ENCODE peak calls at places on chromosomes 2 and 18, in eight cellular contexts. M, A, X, V, C, J, D and N are unnamed samples.

GRCh38 chr2:131724019-131724418 is 196.3 kb downstream of the CCDC74A start:
- DNase-seq in M (no peak), X (no peak), A (no peak), C (no peak), V (no peak), D (no peak), J (no peak), N (no peak)

GRCh38 chr2:152189622-152190495 is 14.3 kb upstream of the STAM2 start:
- DNase-seq in C (peak), J (peak), M (peak), D (peak), V (peak), A (no peak), X (peak), N (peak)

GRCh38 chr2:178306351-178307073 is 112.2 kb downstream of the OSBPL6 start:
- DNase-seq in C (peak), X (peak), V (peak), M (peak), D (peak), A (no peak), J (no peak), N (peak)

GRCh38 chr2:68741805-68742306 is 7.2 kb downstream of the ARHGAP25 start:
- DNase-seq in A (no peak), J (no peak), M (no peak), V (no peak), C (no peak), D (peak), X (no peak), N (no peak)

GRCh38 chr2:95079455-95079776 is 42.2 kb downstream of the MRPS5 start:
- DNase-seq in M (no peak), A (no peak), X (no peak), C (no peak), V (no peak), J (no peak), D (no peak), N (no peak)

GRCh38 chr18:10113156-10114022 is 199.6 kb downstream of the VAPA start:
- DNase-seq in M (no peak), A (no peak), D (no peak), X (no peak), C (no peak), J (no peak), V (no peak), N (no peak)

GRCh38 chr2:113978524-113979171 is 88.8 kb downstream of the ACTR3 start:
- DNase-seq in X (no peak), J (no peak), M (no peak), D (no peak), C (no peak), A (no peak), V (peak), N (no peak)

GRCh38 chr18:7945882-7946281 is 378.8 kb downstream of the PTPRM start:
- DNase-seq in X (peak), V (no peak), C (no peak), M (no peak), J (peak), A (no peak), D (peak), N (peak)

GRCh38 chr2:195479407-195479806 is 177.6 kb upstream of the SLC39A10 start:
- DNase-seq in A (no peak), J (no peak), V (no peak), X (no peak), C (no peak), D (no peak), M (no peak), N (no peak)

GRCh38 chr2:123738643-123739042 is 286.4 kb upstream of the CNTNAP5 start:
- DNase-seq in V (no peak), A (no peak), M (no peak), X (no peak), C (no peak), J (no peak), D (peak), N (no peak)
- TF ChIP-seq CTCF in V (no peak), A (no peak), M (no peak), X (no peak), C (no peak), J (no peak), D (no peak), N (no peak)

GRCh38 chr2:96142217-96143113 is 2.8 kb downstream of the DUSP2 start:
- DNase-seq in X (no peak), V (no peak), A (no peak), M (peak), J (no peak), D (no peak), C (no peak), N (no peak)
- TF ChIP-seq CTCF in X (no peak), V (no peak), A (no peak), M (peak), J (no peak), D (no peak), C (no peak), N (no peak)

DNA sequence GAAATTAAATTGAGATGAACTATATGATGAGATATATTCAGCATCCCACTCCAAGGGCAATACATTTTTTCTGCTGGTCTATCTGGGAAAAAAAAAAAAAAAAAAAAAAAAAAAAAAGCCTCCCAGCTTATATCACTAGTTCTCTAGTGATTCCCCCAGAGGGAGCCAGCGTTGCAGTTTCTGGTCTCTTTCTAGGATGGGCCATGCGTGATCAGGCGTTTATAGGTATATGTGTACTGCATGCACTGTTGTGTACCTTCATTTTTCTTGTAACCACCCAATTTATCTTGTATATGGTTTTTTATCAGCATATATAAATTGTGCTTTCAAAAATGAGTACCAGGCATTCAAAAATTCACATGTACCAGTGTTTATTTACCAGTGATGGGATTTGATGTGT is 35.1 kb downstream of the DCDC2C start:
- DNase-seq in V (no peak), X (peak), C (peak), D (peak), A (no peak), M (peak), J (no peak), N (peak)
- TF ChIP-seq CTCF in V (no peak), X (peak), C (peak), D (peak), A (no peak), M (peak), J (peak), N (no peak)

GRCh38 chr2:102251849-102252203 is 59.5 kb upstream of the IL1RL1 start:
- DNase-seq in V (no peak), D (no peak), A (no peak), J (no peak), X (no peak), M (no peak), C (no peak), N (no peak)

GRCh38 chr2:102253140-102253752 is 58.1 kb upstream of the IL1RL1 start:
- DNase-seq in A (no peak), D (no peak), V (no peak), J (no peak), M (no peak), X (no peak), C (no peak), N (no peak)

GRCh38 chr2:102256281-102256680 is 55.1 kb upstream of the IL1RL1 start:
- DNase-seq in X (no peak), D (peak), V (no peak), A (no peak), C (no peak), J (peak), M (no peak), N (no peak)

GRCh38 chr2:102251042-102251848 is 60.1 kb upstream of the IL1RL1 start:
- DNase-seq in M (peak), X (peak), C (no peak), J (peak), A (no peak), V (peak), D (no peak), N (peak)

DNA sequence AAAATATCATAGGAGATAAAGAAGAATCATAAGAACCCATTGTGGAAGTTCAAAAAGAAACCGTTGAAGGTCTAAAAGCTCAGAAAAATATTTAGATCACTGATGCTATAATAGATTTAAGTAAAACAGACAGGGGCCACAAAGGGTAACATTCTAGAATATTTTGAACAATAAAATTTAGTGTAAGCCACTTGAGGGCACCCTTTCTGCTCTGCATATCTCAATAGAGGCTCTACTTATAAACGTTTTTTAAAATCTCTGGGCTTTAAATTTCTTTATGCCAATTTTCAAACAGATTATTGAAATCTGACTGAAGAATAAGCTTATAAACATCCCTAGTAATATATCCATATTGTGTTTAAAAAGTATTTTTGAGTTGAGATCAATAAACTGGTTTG is 57.6 kb upstream of the IL1RL1 start:
- DNase-seq in J (no peak), M (no peak), X (no peak), A (no peak), C (no peak), D (peak), V (no peak), N (no peak)
- TF ChIP-seq CTCF in J (peak), M (no peak), X (peak), A (no peak), C (no peak), D (peak), V (no peak), N (no peak)

DNA sequence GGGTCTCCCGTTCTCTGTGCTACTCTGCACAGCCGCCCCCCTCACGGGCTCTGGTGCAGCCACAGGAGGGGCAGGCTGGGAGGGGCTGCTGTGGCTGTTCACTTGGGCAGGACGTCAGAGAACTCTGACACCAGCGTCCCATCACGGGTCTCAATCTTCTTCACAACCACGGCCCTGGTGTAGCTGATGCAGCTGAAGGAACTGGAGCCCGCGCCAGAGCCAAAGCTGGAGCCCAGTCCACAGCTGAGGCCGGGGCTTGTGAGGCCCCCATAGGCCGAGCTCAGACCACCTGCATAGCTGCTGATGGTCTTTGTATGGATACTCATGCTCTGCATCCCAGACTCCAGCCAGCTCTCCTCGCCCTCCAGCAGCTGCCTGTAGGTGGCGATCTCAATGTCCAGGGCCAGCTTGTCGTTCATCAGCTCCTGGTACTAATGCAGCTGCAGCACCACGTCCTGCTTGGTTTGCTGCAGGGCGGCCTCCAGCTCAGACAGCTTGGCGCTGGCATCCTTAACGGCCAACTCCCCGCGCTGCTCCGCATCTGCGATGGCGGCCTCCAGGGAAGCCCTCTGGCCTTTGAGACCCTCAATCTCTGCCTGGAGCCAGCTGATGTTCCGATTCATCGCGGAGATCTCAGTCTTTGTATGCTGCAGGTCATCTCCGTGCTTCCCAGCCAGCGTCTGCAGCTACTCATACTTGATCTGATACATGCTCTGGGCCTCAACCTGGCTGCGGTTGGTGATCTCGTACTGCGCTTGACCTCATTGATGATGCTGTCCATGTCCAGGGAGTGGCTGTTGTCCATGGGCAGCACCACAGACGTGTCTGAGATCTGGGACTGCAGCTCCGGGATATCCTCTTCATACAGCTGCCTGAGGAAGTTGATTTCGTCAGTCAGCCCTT is 7.4 kb upstream of the DUSP19 start:
- DNase-seq in A (peak), J (peak), C (peak), V (peak), D (no peak), M (peak), X (peak), N (peak)
- TF ChIP-seq CTCF in A (peak), J (peak), C (peak), V (peak), D (peak), M (peak), X (peak), N (no peak)

GRCh38 chr18:42274488-42275137 is 319.6 kb downstream of the PIK3C3 start:
- DNase-seq in V (no peak), D (peak), C (peak), X (peak), M (peak), J (peak), A (no peak), N (no peak)
- TF ChIP-seq CTCF in V (no peak), D (peak), C (peak), X (no peak), M (no peak), J (peak), A (no peak), N (no peak)

DNA sequence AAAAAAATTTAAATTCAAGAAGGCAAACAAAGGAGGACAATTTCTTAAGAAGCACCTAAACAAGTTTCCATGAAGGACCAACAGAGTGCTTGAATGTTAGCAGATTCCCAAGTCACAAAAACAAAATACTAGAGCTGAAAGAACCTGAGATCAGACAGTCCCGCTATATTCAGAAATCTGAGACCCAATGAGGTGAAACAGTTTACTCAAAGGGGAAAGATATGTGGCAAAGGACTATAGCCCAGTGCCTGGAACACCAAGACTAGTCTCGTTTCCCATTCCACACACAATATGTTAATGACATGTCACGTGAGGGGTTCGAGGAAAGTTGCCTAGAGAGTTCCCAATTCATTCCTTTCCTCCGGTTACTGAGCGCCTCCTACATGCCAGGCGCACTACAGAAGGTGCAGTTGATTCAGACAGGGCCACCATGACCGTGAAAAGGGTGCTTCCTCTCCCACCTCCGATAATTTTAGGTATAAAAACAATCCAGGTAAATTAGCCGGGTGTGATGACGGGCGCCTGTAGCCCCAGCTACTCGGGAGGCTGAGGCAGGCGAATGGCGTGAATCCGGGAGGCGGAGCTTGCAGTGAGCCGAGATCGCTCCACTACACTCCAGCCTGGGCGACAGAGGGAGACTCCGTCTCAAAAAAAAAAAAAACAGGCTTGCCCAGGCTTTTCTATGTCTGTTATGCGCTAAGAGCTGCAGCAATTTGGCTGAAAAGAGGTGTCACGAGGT is 617 bp downstream of the SRBD1 start:
- DNase-seq in C (peak), V (peak), A (peak), M (peak), X (peak), D (peak), J (peak), N (peak)
- TF ChIP-seq CTCF in C (peak), V (peak), A (no peak), M (no peak), X (peak), D (peak), J (peak), N (no peak)

DNA sequence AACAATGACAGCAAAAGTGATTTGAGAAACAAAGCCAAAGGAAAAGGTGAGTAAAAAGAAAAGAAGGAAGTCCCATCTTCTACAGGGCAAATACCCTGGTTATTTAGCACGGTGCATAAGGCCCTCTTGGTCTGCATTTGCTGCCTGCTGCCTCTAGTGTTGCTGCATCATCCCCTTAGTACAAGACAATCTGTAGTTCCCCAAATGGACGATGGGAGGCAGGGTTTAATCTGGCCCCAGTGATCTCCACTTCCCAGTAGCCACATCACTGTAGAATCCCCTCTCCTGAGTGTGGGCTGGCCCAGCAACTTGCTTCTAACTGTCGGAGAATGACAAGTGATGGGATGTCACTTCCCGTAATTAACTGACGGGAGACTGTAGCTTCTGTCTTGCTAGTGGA is 85.1 kb downstream of the CTAGE1 start:
- DNase-seq in C (no peak), X (peak), A (no peak), J (no peak), M (peak), D (no peak), V (no peak), N (no peak)
- TF ChIP-seq CTCF in C (no peak), X (no peak), A (no peak), J (no peak), M (peak), D (peak), V (no peak), N (no peak)